ENCODE peak calls at places on chromosomes 6 and 20, in nine cellular contexts. One of them, this sample, is unnamed.

GRCh38 chr6:107267006-107267405 is 151.7 kb upstream of the BEND3 start:
- DNase-seq in astrocyte of the spinal cord: no peak
- DNase-seq in cardiac fibroblast: no peak
- DNase-seq in RWPE1: no peak
- DNase-seq in stomach: no peak
- DNase-seq in mesothelial cell of epicardium: no peak
- DNase-seq in fibroblast of the aortic adventitia: no peak
- DNase-seq in body of pancreas: no peak
- DNase-seq in pancreas: no peak
- DNase-seq in this sample: no peak

GRCh38 chr20:24821391-24821790 is 127.7 kb upstream of the CST7 start:
- DNase-seq in astrocyte of the spinal cord: no peak
- DNase-seq in cardiac fibroblast: no peak
- DNase-seq in RWPE1: no peak
- DNase-seq in stomach: no peak
- DNase-seq in mesothelial cell of epicardium: no peak
- DNase-seq in fibroblast of the aortic adventitia: no peak
- DNase-seq in body of pancreas: no peak
- DNase-seq in pancreas: no peak
- DNase-seq in this sample: no peak

GRCh38 chr6:125781307-125781868 is 9.4 kb upstream of the NCOA7 start:
- DNase-seq in astrocyte of the spinal cord: peak
- DNase-seq in cardiac fibroblast: no peak
- DNase-seq in RWPE1: no peak
- DNase-seq in stomach: peak
- DNase-seq in mesothelial cell of epicardium: no peak
- DNase-seq in fibroblast of the aortic adventitia: peak
- DNase-seq in body of pancreas: no peak
- DNase-seq in pancreas: no peak
- DNase-seq in this sample: peak

GRCh38 chr6:56787209-56787608 is 144.5 kb upstream of the DST start:
- DNase-seq in astrocyte of the spinal cord: peak
- DNase-seq in cardiac fibroblast: no peak
- DNase-seq in RWPE1: no peak
- DNase-seq in stomach: no peak
- DNase-seq in mesothelial cell of epicardium: no peak
- DNase-seq in fibroblast of the aortic adventitia: no peak
- DNase-seq in body of pancreas: no peak
- DNase-seq in pancreas: no peak
- DNase-seq in this sample: no peak

GRCh38 chr6:83853968-83854501 is 875 bp downstream of the RIPPLY2 start:
- DNase-seq in astrocyte of the spinal cord: no peak
- DNase-seq in cardiac fibroblast: no peak
- DNase-seq in RWPE1: no peak
- DNase-seq in stomach: no peak
- DNase-seq in mesothelial cell of epicardium: no peak
- DNase-seq in fibroblast of the aortic adventitia: no peak
- DNase-seq in body of pancreas: no peak
- DNase-seq in pancreas: no peak
- DNase-seq in this sample: no peak

GRCh38 chr6:111588366-111588765 is 17.3 kb downstream of the TRAF3IP2 start:
- DNase-seq in astrocyte of the spinal cord: no peak
- DNase-seq in cardiac fibroblast: no peak
- DNase-seq in RWPE1: no peak
- DNase-seq in stomach: no peak
- DNase-seq in mesothelial cell of epicardium: no peak
- DNase-seq in fibroblast of the aortic adventitia: no peak
- DNase-seq in body of pancreas: no peak
- DNase-seq in pancreas: no peak
- DNase-seq in this sample: no peak

GRCh38 chr6:28161410-28162079 is 19.9 kb downstream of the ZKSCAN8 start:
- DNase-seq in astrocyte of the spinal cord: peak
- DNase-seq in cardiac fibroblast: peak
- DNase-seq in RWPE1: peak
- DNase-seq in stomach: peak
- DNase-seq in mesothelial cell of epicardium: peak
- DNase-seq in fibroblast of the aortic adventitia: peak
- DNase-seq in body of pancreas: peak
- DNase-seq in pancreas: peak
- DNase-seq in this sample: no peak

GRCh38 chr20:1928782-1929181 is 33.6 kb downstream of the SIRPA start:
- DNase-seq in astrocyte of the spinal cord: no peak
- DNase-seq in cardiac fibroblast: no peak
- DNase-seq in RWPE1: no peak
- DNase-seq in stomach: no peak
- DNase-seq in mesothelial cell of epicardium: no peak
- DNase-seq in fibroblast of the aortic adventitia: no peak
- DNase-seq in body of pancreas: no peak
- DNase-seq in pancreas: no peak
- DNase-seq in this sample: no peak

GRCh38 chr20:40087496-40087895 is 601.5 kb downstream of the MAFB start:
- DNase-seq in astrocyte of the spinal cord: no peak
- DNase-seq in cardiac fibroblast: no peak
- DNase-seq in RWPE1: no peak
- DNase-seq in stomach: no peak
- DNase-seq in mesothelial cell of epicardium: no peak
- DNase-seq in fibroblast of the aortic adventitia: no peak
- DNase-seq in body of pancreas: no peak
- DNase-seq in pancreas: no peak
- DNase-seq in this sample: no peak

GRCh38 chr6:108452725-108453195 is 108.0 kb upstream of the FOXO3 start:
- DNase-seq in astrocyte of the spinal cord: peak
- DNase-seq in cardiac fibroblast: peak
- DNase-seq in RWPE1: no peak
- DNase-seq in stomach: no peak
- DNase-seq in mesothelial cell of epicardium: no peak
- DNase-seq in fibroblast of the aortic adventitia: peak
- DNase-seq in body of pancreas: no peak
- DNase-seq in pancreas: no peak
- DNase-seq in this sample: no peak

GRCh38 chr20:19672498-19672897 is 85.6 kb upstream of the RIN2 start:
- DNase-seq in astrocyte of the spinal cord: no peak
- DNase-seq in cardiac fibroblast: no peak
- DNase-seq in RWPE1: no peak
- DNase-seq in stomach: no peak
- DNase-seq in mesothelial cell of epicardium: no peak
- DNase-seq in fibroblast of the aortic adventitia: no peak
- DNase-seq in body of pancreas: no peak
- DNase-seq in pancreas: no peak
- DNase-seq in this sample: no peak

GRCh38 chr20:32779500-32780215 is 17.5 kb downstream of the DNMT3B start:
- DNase-seq in astrocyte of the spinal cord: no peak
- DNase-seq in cardiac fibroblast: no peak
- DNase-seq in RWPE1: no peak
- DNase-seq in stomach: no peak
- DNase-seq in mesothelial cell of epicardium: no peak
- DNase-seq in fibroblast of the aortic adventitia: no peak
- DNase-seq in body of pancreas: no peak
- DNase-seq in pancreas: peak
- DNase-seq in this sample: no peak

GRCh38 chr20:2234788-2235187 is 61.0 kb upstream of the TGM3 start:
- DNase-seq in astrocyte of the spinal cord: peak
- DNase-seq in cardiac fibroblast: peak
- DNase-seq in RWPE1: no peak
- DNase-seq in stomach: no peak
- DNase-seq in mesothelial cell of epicardium: no peak
- DNase-seq in fibroblast of the aortic adventitia: no peak
- DNase-seq in body of pancreas: no peak
- DNase-seq in pancreas: no peak
- DNase-seq in this sample: peak

DNA sequence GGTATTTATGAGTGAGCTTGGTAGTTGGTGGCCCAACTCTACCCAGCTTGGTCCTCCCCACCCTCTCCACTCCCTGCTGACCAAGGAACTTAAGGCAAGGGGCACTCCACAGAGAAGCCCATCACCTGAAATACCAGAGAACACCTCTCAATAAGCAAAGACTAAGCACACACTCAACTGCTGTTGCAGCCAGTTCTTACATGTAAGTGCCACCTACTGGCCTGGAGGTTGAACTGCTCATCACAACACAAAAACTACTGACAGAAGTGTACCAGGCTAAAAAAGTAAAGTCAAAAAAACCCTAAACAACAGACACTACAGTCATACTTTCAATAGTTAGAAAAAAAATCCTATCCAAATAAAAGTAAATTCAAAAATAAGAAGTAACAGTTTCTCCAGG is 146.2 kb downstream of the FAM83B start:
- DNase-seq in astrocyte of the spinal cord: no peak
- DNase-seq in cardiac fibroblast: peak
- DNase-seq in RWPE1: no peak
- DNase-seq in stomach: no peak
- DNase-seq in mesothelial cell of epicardium: no peak
- DNase-seq in fibroblast of the aortic adventitia: peak
- DNase-seq in body of pancreas: no peak
- DNase-seq in pancreas: no peak
- DNase-seq in this sample: no peak
- TF ChIP-seq CTCF in astrocyte of the spinal cord: peak
- TF ChIP-seq CTCF in cardiac fibroblast: peak
- TF ChIP-seq CTCF in RWPE1: peak
- TF ChIP-seq CTCF in stomach: peak
- TF ChIP-seq CTCF in mesothelial cell of epicardium: no peak
- TF ChIP-seq CTCF in fibroblast of the aortic adventitia: peak
- TF ChIP-seq CTCF in body of pancreas: no peak
- TF ChIP-seq CTCF in pancreas: no peak
- TF ChIP-seq CTCF in this sample: peak

GRCh38 chr6:11123978-11124377 is 12.5 kb upstream of the ERVFRD-1 start:
- DNase-seq in astrocyte of the spinal cord: no peak
- DNase-seq in cardiac fibroblast: no peak
- DNase-seq in RWPE1: no peak
- DNase-seq in stomach: no peak
- DNase-seq in mesothelial cell of epicardium: no peak
- DNase-seq in fibroblast of the aortic adventitia: no peak
- DNase-seq in body of pancreas: no peak
- DNase-seq in pancreas: no peak
- DNase-seq in this sample: no peak
- TF ChIP-seq CTCF in astrocyte of the spinal cord: peak
- TF ChIP-seq CTCF in cardiac fibroblast: peak
- TF ChIP-seq CTCF in RWPE1: no peak
- TF ChIP-seq CTCF in stomach: no peak
- TF ChIP-seq CTCF in mesothelial cell of epicardium: no peak
- TF ChIP-seq CTCF in fibroblast of the aortic adventitia: peak
- TF ChIP-seq CTCF in body of pancreas: no peak
- TF ChIP-seq CTCF in pancreas: no peak
- TF ChIP-seq CTCF in this sample: peak

GRCh38 chr6:122238861-122239260 is 160.6 kb upstream of the HSF2 start:
- DNase-seq in astrocyte of the spinal cord: no peak
- DNase-seq in cardiac fibroblast: no peak
- DNase-seq in RWPE1: no peak
- DNase-seq in stomach: no peak
- DNase-seq in mesothelial cell of epicardium: no peak
- DNase-seq in fibroblast of the aortic adventitia: no peak
- DNase-seq in body of pancreas: no peak
- DNase-seq in pancreas: no peak
- DNase-seq in this sample: no peak
- TF ChIP-seq CTCF in astrocyte of the spinal cord: no peak
- TF ChIP-seq CTCF in cardiac fibroblast: no peak
- TF ChIP-seq CTCF in RWPE1: no peak
- TF ChIP-seq CTCF in stomach: no peak
- TF ChIP-seq CTCF in mesothelial cell of epicardium: no peak
- TF ChIP-seq CTCF in fibroblast of the aortic adventitia: no peak
- TF ChIP-seq CTCF in body of pancreas: no peak
- TF ChIP-seq CTCF in pancreas: no peak
- TF ChIP-seq CTCF in this sample: no peak

GRCh38 chr6:40894962-40895799 is 143.8 kb downstream of the UNC5CL start:
- DNase-seq in astrocyte of the spinal cord: peak
- DNase-seq in cardiac fibroblast: peak
- DNase-seq in RWPE1: peak
- DNase-seq in stomach: peak
- DNase-seq in mesothelial cell of epicardium: peak
- DNase-seq in fibroblast of the aortic adventitia: peak
- DNase-seq in body of pancreas: peak
- DNase-seq in pancreas: peak
- DNase-seq in this sample: peak
- TF ChIP-seq CTCF in astrocyte of the spinal cord: peak
- TF ChIP-seq CTCF in cardiac fibroblast: peak
- TF ChIP-seq CTCF in RWPE1: no peak
- TF ChIP-seq CTCF in stomach: peak
- TF ChIP-seq CTCF in mesothelial cell of epicardium: peak
- TF ChIP-seq CTCF in fibroblast of the aortic adventitia: peak
- TF ChIP-seq CTCF in body of pancreas: peak
- TF ChIP-seq CTCF in pancreas: peak
- TF ChIP-seq CTCF in this sample: peak